ENCODE peak calls at places on chromosomes 7 and 10, in four cellular contexts. One of them, this sample, is unnamed. For H3K79me2, the result is how much of the 10 kb centered on the place peaks cover.

GRCh38 chr10:57015187-57015586 is 654.1 kb upstream of the ZWINT start:
- DNase-seq in PC-3: no peak
- DNase-seq in H1: no peak
- DNase-seq in OCI-LY7: no peak
- DNase-seq in this sample: no peak

GRCh38 chr10:17943033-17943745 is 8.5 kb upstream of the SLC39A12 start:
- DNase-seq in PC-3: peak
- DNase-seq in H1: no peak
- DNase-seq in OCI-LY7: no peak
- DNase-seq in this sample: no peak

GRCh38 chr7:54788664-54789063 is 29.7 kb upstream of the SEC61G start:
- DNase-seq in H1: no peak
- DNase-seq in OCI-LY7: no peak
- DNase-seq in PC-3: peak
- DNase-seq in this sample: peak

GRCh38 chr10:44385423-44385725 is 477 bp upstream of the CXCL12 start:
- DNase-seq in OCI-LY7: no peak
- DNase-seq in PC-3: no peak
- DNase-seq in H1: no peak
- DNase-seq in this sample: peak

GRCh38 chr7:93622036-93622714 is 47.7 kb upstream of the CALCR start:
- DNase-seq in PC-3: peak
- DNase-seq in H1: no peak
- DNase-seq in OCI-LY7: peak
- DNase-seq in this sample: no peak

GRCh38 chr10:118698421-118698820 is 56.3 kb downstream of the CACUL1 start:
- DNase-seq in OCI-LY7: no peak
- DNase-seq in H1: no peak
- DNase-seq in PC-3: peak
- DNase-seq in this sample: peak

GRCh38 chr10:20891338-20891714 is 5.8 kb downstream of the NEBL start:
- DNase-seq in PC-3: no peak
- DNase-seq in OCI-LY7: no peak
- DNase-seq in H1: no peak
- DNase-seq in this sample: no peak

GRCh38 chr7:137443616-137444015 is 100.1 kb upstream of the PTN start:
- DNase-seq in OCI-LY7: no peak
- DNase-seq in H1: no peak
- DNase-seq in PC-3: peak
- DNase-seq in this sample: peak

GRCh38 chr7:127816354-127817190 is 164.6 kb downstream of the SND1 start:
- DNase-seq in OCI-LY7: no peak
- DNase-seq in PC-3: no peak
- DNase-seq in H1: no peak
- DNase-seq in this sample: no peak
- H3K79me2 ChIP-seq in OCI-LY7: under half
- H3K79me2 ChIP-seq in PC-3: half or more
- H3K79me2 ChIP-seq in H1: half or more
- H3K79me2 ChIP-seq in this sample: half or more

GRCh38 chr10:74022941-74023629 is 25.2 kb downstream of the VCL start:
- DNase-seq in H1: no peak
- DNase-seq in OCI-LY7: no peak
- DNase-seq in PC-3: no peak
- DNase-seq in this sample: no peak

GRCh38 chr10:74025380-74025978 is 27.6 kb downstream of the VCL start:
- DNase-seq in OCI-LY7: no peak
- DNase-seq in H1: no peak
- DNase-seq in PC-3: no peak
- DNase-seq in this sample: no peak

GRCh38 chr10:74024600-74024999 is 26.7 kb downstream of the VCL start:
- DNase-seq in PC-3: peak
- DNase-seq in H1: no peak
- DNase-seq in OCI-LY7: no peak
- DNase-seq in this sample: no peak

GRCh38 chr10:74018241-74018640 is 20.3 kb downstream of the VCL start:
- DNase-seq in OCI-LY7: no peak
- DNase-seq in H1: no peak
- DNase-seq in PC-3: no peak
- DNase-seq in this sample: no peak

GRCh38 chr10:74021248-74022055 is 23.5 kb downstream of the VCL start:
- DNase-seq in OCI-LY7: no peak
- DNase-seq in PC-3: peak
- DNase-seq in H1: no peak
- DNase-seq in this sample: peak
- H3K79me2 ChIP-seq in OCI-LY7: under half
- H3K79me2 ChIP-seq in PC-3: half or more
- H3K79me2 ChIP-seq in H1: half or more
- H3K79me2 ChIP-seq in this sample: half or more

GRCh38 chr7:5422324-5423271 is 1.0 kb downstream of the TNRC18 start:
- DNase-seq in OCI-LY7: peak
- DNase-seq in PC-3: peak
- DNase-seq in H1: peak
- DNase-seq in this sample: peak

GRCh38 chr7:5419523-5420107 is 4.0 kb downstream of the TNRC18 start:
- DNase-seq in PC-3: peak
- DNase-seq in OCI-LY7: no peak
- DNase-seq in H1: peak
- DNase-seq in this sample: peak

GRCh38 chr7:5421626-5422323 is 1.9 kb downstream of the TNRC18 start:
- DNase-seq in PC-3: peak
- DNase-seq in H1: no peak
- DNase-seq in OCI-LY7: no peak
- DNase-seq in this sample: peak

GRCh38 chr7:5420108-5420840 is 3.4 kb downstream of the TNRC18 start:
- DNase-seq in OCI-LY7: no peak
- DNase-seq in H1: no peak
- DNase-seq in PC-3: no peak
- DNase-seq in this sample: peak

DNA sequence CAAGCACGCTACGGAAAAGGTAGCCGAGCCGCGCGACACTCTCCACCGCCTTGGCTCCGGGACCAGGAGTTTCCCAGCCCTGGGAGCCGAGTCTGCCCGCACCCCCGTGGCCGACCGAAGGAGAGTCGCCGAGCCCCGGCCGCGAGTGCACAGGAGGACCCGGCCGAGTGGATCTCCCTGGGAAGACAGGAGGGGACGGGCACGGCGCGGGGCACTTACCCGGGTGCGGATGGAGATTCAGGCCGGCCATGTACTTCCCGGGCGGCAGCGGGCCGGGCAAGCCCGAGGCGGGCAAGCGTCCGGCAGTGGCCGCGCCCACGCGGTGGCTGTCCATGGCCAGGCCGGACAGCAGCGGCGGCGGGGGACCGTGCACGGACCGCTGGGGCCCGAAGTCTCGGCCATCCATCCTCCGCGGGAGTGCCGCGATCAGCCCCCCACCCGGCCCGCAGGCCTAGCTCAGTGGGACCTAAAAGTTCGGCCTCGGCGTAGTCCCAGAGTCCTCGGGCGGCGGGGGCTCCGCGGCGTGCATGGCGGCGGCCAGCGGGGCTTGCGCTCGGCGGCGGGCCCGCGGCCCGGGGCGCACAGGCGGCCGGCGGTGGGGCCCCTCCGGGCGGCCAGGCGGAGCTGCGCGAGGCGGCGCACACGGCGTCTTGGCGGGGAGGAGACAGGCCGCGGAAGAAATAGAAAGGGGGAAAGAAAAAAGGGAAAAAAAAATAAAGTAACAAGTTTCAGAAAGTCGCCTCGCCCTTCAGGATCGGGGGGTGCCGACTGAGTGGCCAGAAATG is 2.6 kb downstream of the TNRC18 start:
- DNase-seq in OCI-LY7: no peak
- DNase-seq in PC-3: no peak
- DNase-seq in H1: peak
- DNase-seq in this sample: peak
- H3K79me2 ChIP-seq in OCI-LY7: under half
- H3K79me2 ChIP-seq in PC-3: half or more
- H3K79me2 ChIP-seq in H1: under half
- H3K79me2 ChIP-seq in this sample: half or more

DNA sequence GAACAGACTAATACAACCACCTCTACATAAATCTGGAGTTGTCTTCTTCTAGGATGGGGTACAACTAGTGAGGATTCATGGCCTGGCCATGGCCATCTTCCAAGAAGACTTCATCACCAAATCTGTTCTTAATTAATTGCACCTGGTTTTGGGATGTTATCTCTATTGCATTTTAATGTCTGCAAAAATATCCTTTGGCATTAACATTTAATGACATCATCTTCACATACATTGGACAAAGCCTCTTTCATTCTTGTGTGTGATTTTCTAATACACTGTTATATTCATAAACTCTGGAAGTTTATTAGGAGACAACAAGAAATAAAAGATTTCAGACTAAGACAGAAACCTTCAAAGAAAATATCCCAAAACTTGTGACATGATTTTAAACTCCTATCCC is 124.2 kb upstream of the ABCB5 start:
- DNase-seq in PC-3: no peak
- DNase-seq in H1: no peak
- DNase-seq in OCI-LY7: no peak
- DNase-seq in this sample: no peak
- H3K79me2 ChIP-seq in PC-3: under half
- H3K79me2 ChIP-seq in H1: under half
- H3K79me2 ChIP-seq in OCI-LY7: under half
- H3K79me2 ChIP-seq in this sample: under half

GRCh38 chr10:124912052-124912435 is 29.9 kb upstream of the ZRANB1 start:
- DNase-seq in OCI-LY7: no peak
- DNase-seq in PC-3: no peak
- DNase-seq in H1: no peak
- DNase-seq in this sample: peak

GRCh38 chr10:124912487-124912886 is 29.4 kb upstream of the ZRANB1 start:
- DNase-seq in OCI-LY7: no peak
- DNase-seq in PC-3: no peak
- DNase-seq in H1: no peak
- DNase-seq in this sample: no peak

GRCh38 chr10:124911124-124912051 is 30.5 kb upstream of the ZRANB1 start:
- DNase-seq in OCI-LY7: no peak
- DNase-seq in PC-3: no peak
- DNase-seq in H1: no peak
- DNase-seq in this sample: peak

GRCh38 chr10:124906551-124907001 is 35.3 kb upstream of the ZRANB1 start:
- DNase-seq in OCI-LY7: no peak
- DNase-seq in H1: no peak
- DNase-seq in PC-3: peak
- DNase-seq in this sample: peak

GRCh38 chr10:124909563-124909962 is 32.4 kb upstream of the ZRANB1 start:
- DNase-seq in OCI-LY7: no peak
- DNase-seq in H1: no peak
- DNase-seq in PC-3: no peak
- DNase-seq in this sample: no peak
- H3K79me2 ChIP-seq in OCI-LY7: under half
- H3K79me2 ChIP-seq in H1: under half
- H3K79me2 ChIP-seq in PC-3: under half
- H3K79me2 ChIP-seq in this sample: under half

GRCh38 chr10:101694674-101695403 is at the start of gene FBXW4:
- DNase-seq in PC-3: peak
- DNase-seq in OCI-LY7: peak
- DNase-seq in H1: peak
- DNase-seq in this sample: peak

GRCh38 chr10:101693701-101694055 is 1.3 kb downstream of the FBXW4 start:
- DNase-seq in PC-3: peak
- DNase-seq in H1: no peak
- DNase-seq in OCI-LY7: peak
- DNase-seq in this sample: peak

GRCh38 chr10:101690461-101690860 is 4.5 kb downstream of the FBXW4 start:
- DNase-seq in OCI-LY7: no peak
- DNase-seq in H1: no peak
- DNase-seq in PC-3: no peak
- DNase-seq in this sample: no peak

GRCh38 chr10:101694056-101694673 is 805 bp downstream of the FBXW4 start:
- DNase-seq in H1: no peak
- DNase-seq in OCI-LY7: peak
- DNase-seq in PC-3: peak
- DNase-seq in this sample: peak

GRCh38 chr10:101691081-101691480 is 3.9 kb downstream of the FBXW4 start:
- DNase-seq in PC-3: no peak
- DNase-seq in OCI-LY7: no peak
- DNase-seq in H1: no peak
- DNase-seq in this sample: no peak
- H3K79me2 ChIP-seq in PC-3: half or more
- H3K79me2 ChIP-seq in OCI-LY7: under half
- H3K79me2 ChIP-seq in H1: under half
- H3K79me2 ChIP-seq in this sample: half or more

GRCh38 chr10:94416896-94417295 is 14.6 kb downstream of the TBC1D12 start:
- DNase-seq in H1: no peak
- DNase-seq in OCI-LY7: no peak
- DNase-seq in PC-3: no peak
- DNase-seq in this sample: no peak

GRCh38 chr10:94420998-94421397 is 18.7 kb downstream of the TBC1D12 start:
- DNase-seq in H1: no peak
- DNase-seq in OCI-LY7: no peak
- DNase-seq in PC-3: no peak
- DNase-seq in this sample: no peak

GRCh38 chr10:94423627-94424026 is 21.3 kb downstream of the TBC1D12 start:
- DNase-seq in H1: no peak
- DNase-seq in PC-3: no peak
- DNase-seq in OCI-LY7: no peak
- DNase-seq in this sample: no peak

GRCh38 chr10:94424714-94425337 is 22.5 kb downstream of the TBC1D12 start:
- DNase-seq in H1: no peak
- DNase-seq in PC-3: no peak
- DNase-seq in OCI-LY7: no peak
- DNase-seq in this sample: no peak

GRCh38 chr10:94420516-94420915 is 18.2 kb downstream of the TBC1D12 start:
- DNase-seq in H1: no peak
- DNase-seq in OCI-LY7: no peak
- DNase-seq in PC-3: no peak
- DNase-seq in this sample: no peak
- H3K79me2 ChIP-seq in H1: under half
- H3K79me2 ChIP-seq in OCI-LY7: under half
- H3K79me2 ChIP-seq in PC-3: under half
- H3K79me2 ChIP-seq in this sample: half or more

This sample was measured in osteoblast.